ENCODE peak calls at places on chromosome 21, in eight cellular contexts. C, H, Z, N, G, R, F and D are unnamed samples.

GRCh38 chr21:42523211-42523610 is 9.6 kb downstream of the SLC37A1 start:
- DNase-seq in C (no peak), H (no peak), Z (no peak), N (no peak), G (no peak), R (no peak), F (no peak), D (no peak)

GRCh38 chr21:36104306-36105300 is 30.3 kb upstream of the CBR3 start:
- DNase-seq in C (peak; percentile 9), H (peak; percentile 21), Z (no peak), N (no peak), G (peak; percentile 45), R (peak; percentile 81), F (peak; percentile 33), D (peak; percentile 53)

GRCh38 chr21:45618846-45619485 is 24.6 kb upstream of the PCBP3 start:
- DNase-seq in C (no peak), H (peak; percentile 43), Z (no peak), N (peak; percentile 19), G (no peak), R (no peak), F (no peak), D (no peak)

GRCh38 chr21:44530903-44531605 is 8.9 kb downstream of the KRTAP10-1 start:
- DNase-seq in C (no peak), H (no peak), Z (no peak), N (peak; percentile 19), G (no peak), R (no peak), F (no peak), D (no peak)

GRCh38 chr21:43866233-43866632 is 1.2 kb downstream of the AGPAT3 start:
- DNase-seq in C (peak; percentile 17), H (peak; percentile 76), Z (peak; percentile 63), N (no peak), G (peak; percentile 22), R (no peak), F (no peak), D (peak; percentile 56)

GRCh38 chr21:46411236-46411635 is 47.5 kb upstream of the DIP2A start:
- DNase-seq in C (no peak), H (no peak), Z (peak; percentile 31), N (no peak), G (no peak), R (no peak), F (no peak), D (no peak)

GRCh38 chr21:16908087-16908486 is 604.8 kb upstream of the CXADR start:
- DNase-seq in C (no peak), H (peak; percentile 22), Z (no peak), N (no peak), G (no peak), R (no peak), F (no peak), D (no peak)

GRCh38 chr21:14453339-14453738 is 70.4 kb upstream of the HSPA13 start:
- DNase-seq in C (no peak), H (no peak), Z (no peak), N (no peak), G (no peak), R (no peak), F (no peak), D (no peak)

GRCh38 chr21:36859744-36860501 is 106.5 kb downstream of the HLCS start:
- DNase-seq in C (peak; percentile 4), H (peak; percentile 45), Z (peak; percentile 89), N (peak; percentile 89), G (peak; percentile 49), R (peak; percentile 86), F (peak; percentile 24), D (peak; percentile 29)

GRCh38 chr21:26385721-26386120 is 187.4 kb downstream of the CYYR1 start:
- DNase-seq in C (no peak), H (peak; percentile 76), Z (no peak), N (no peak), G (no peak), R (no peak), F (no peak), D (peak; percentile 32)

GRCh38 chr21:21159253-21159899 is 161.2 kb downstream of the NCAM2 start:
- DNase-seq in C (no peak), H (peak; percentile 24), Z (no peak), N (no peak), G (no peak), R (no peak), F (no peak), D (peak; percentile 12)

GRCh38 chr21:34613679-34614442 is 1.1 kb downstream of the RCAN1 start:
- DNase-seq in C (no peak), H (peak; percentile 62), Z (no peak), N (no peak), G (no peak), R (no peak), F (no peak), D (peak; percentile 25)

DNA sequence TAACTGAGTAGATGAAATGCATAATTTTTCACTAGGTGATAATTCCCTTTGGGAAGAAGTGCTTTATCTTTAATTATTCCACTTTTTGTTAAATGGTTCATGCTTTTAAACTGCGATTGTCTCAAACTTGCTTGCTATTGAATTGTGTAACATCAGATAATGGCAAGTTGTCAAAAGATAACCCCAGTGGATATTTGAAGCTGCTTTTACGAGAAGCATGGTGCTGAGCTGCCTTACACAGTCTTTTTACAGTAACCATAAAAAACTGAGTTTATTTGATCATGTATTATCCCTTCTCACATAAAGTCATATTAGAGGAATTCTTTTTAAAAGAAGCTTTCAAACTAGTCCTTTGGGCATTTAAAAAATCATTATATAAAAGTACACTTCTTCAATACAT is 30.1 kb downstream of the TMEM50B start:
- DNase-seq in C (no peak), H (no peak), Z (no peak), N (no peak), G (no peak), R (no peak), F (no peak), D (no peak)
- H3K36me3 ChIP-seq in C (no peaks in the 10 kb centered on the region), H (no peaks in the 10 kb centered on the region), Z (no peaks in the 10 kb centered on the region), N (no peaks in the 10 kb centered on the region), G (peaks cover 3% of the 10 kb centered on the region), R (no peaks in the 10 kb centered on the region), F (no peaks in the 10 kb centered on the region), D (peaks cover 1% of the 10 kb centered on the region)

DNA sequence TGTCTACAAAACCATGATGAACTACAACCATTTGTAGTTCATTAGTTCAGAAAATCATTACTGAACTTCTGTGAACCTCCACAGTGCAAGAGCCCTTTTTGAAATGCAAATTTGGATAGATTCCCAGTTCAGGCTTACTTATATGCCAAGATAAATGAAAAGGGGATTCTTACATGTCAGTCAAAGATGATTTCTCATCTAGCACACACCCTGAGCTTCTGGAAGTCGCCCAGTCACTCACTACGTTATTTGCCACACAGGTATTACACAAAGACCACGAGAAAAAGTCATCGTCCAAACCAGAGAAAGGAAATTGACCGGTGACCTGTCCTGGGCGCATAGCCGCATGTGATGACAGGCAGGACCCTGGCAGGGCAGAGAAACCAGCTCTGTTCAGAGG is 41.8 kb downstream of the ETS2 start:
- DNase-seq in C (no peak), H (no peak), Z (no peak), N (no peak), G (no peak), R (no peak), F (no peak), D (peak; percentile 69)
- H3K36me3 ChIP-seq in C (no peaks in the 10 kb centered on the region), H (no peaks in the 10 kb centered on the region), Z (no peaks in the 10 kb centered on the region), N (no peaks in the 10 kb centered on the region), G (no peaks in the 10 kb centered on the region), R (no peaks in the 10 kb centered on the region), F (no peaks in the 10 kb centered on the region), D (no peaks in the 10 kb centered on the region)

GRCh38 chr21:32383812-32384211 is 9.0 kb downstream of the URB1 start:
- DNase-seq in C (no peak), H (no peak), Z (no peak), N (no peak), G (no peak), R (peak; percentile 35), F (no peak), D (no peak)
- H3K36me3 ChIP-seq in C (peaks cover 24% of the 10 kb centered on the region), H (peaks cover 31% of the 10 kb centered on the region), Z (no peaks in the 10 kb centered on the region), N (peaks cover 5% of the 10 kb centered on the region), G (peaks cover 38% of the 10 kb centered on the region), R (peaks cover 11% of the 10 kb centered on the region), F (peaks cover 8% of the 10 kb centered on the region), D (peaks cover 17% of the 10 kb centered on the region)

GRCh38 chr21:39882186-39882882 is 15.1 kb downstream of the PCP4 start:
- DNase-seq in C (no peak), H (no peak), Z (no peak), N (no peak), G (no peak), R (no peak), F (no peak), D (no peak)

GRCh38 chr21:39885119-39885848 is 18.0 kb downstream of the PCP4 start:
- DNase-seq in C (no peak), H (no peak), Z (no peak), N (peak; percentile 63), G (no peak), R (no peak), F (peak; percentile 24), D (no peak)

DNA sequence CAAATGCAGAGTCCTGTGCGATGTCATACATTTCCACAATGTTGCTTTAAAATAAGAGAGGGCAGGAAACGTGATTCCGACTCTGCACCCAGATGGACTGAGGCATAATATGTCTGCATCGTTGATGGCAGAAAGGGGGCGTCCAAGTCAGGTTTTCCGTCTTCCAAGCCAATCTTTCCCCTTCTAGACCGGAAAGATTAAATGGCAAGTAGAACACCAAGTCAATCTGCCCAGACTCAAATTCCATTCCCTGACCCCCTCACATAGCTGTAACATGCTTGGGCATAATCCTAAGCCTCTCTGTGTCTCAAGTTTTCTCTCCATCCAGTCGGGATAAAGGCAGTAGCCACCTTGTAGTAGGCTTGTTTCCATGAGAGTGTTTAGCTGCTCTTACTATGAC is 14.4 kb downstream of the PCP4 start:
- DNase-seq in C (no peak), H (no peak), Z (no peak), N (no peak), G (no peak), R (peak; percentile 2), F (no peak), D (no peak)
- H3K36me3 ChIP-seq in C (no peaks in the 10 kb centered on the region), H (no peaks in the 10 kb centered on the region), Z (no peaks in the 10 kb centered on the region), N (no peaks in the 10 kb centered on the region), G (no peaks in the 10 kb centered on the region), R (no peaks in the 10 kb centered on the region), F (no peaks in the 10 kb centered on the region), D (no peaks in the 10 kb centered on the region)